ENCODE peak calls at places on chromosomes 7 and 10, in ten cellular contexts. H is Right ventricle myocardium inferior; S is choroid plexus epithelial cell; Y is IMR-90; G is body of pancreas; D is EH; E is activated CD4-positive, alpha-beta T cell treated with anti-CD3 and anti-CD28 coated beads, Interleukin-2, amount 50 U/mL, for 4 hours; R is WTC11; F is activated naive CD4-positive, alpha-beta T cell; O is LoVo. C is an unnamed sample.

GRCh38 chr7:81187768-81188167 is 268.9 kb upstream of the SEMA3C start:
- DNase-seq in H (no peak), S (no peak), Y (no peak), G (no peak), D (no peak), E (no peak), R (no peak), F (no peak), O (no peak), C (no peak)

GRCh38 chr10:49297818-49298665 is 928 bp upstream of the C10orf71 start:
- DNase-seq in H (no peak), S (no peak), Y (no peak), G (no peak), D (no peak), E (no peak), R (no peak), F (no peak), O (no peak), C (no peak)

GRCh38 chr7:132745510-132745909 is 169.2 kb upstream of the PLXNA4 start:
- DNase-seq in H (no peak), S (no peak), Y (no peak), G (no peak), D (no peak), E (no peak), R (no peak), F (no peak), O (no peak), C (no peak)

GRCh38 chr10:112775892-112776679 is 174.0 kb upstream of the TCF7L2 start:
- DNase-seq in H (no peak), S (no peak), Y (no peak), G (no peak), D (no peak), E (no peak), R (no peak), F (no peak), O (no peak), C (no peak)

GRCh38 chr10:4384254-4384653 is 441.8 kb upstream of the AKR1E2 start:
- DNase-seq in H (no peak), S (peak), Y (peak), G (no peak), D (peak), E (no peak), R (no peak), F (no peak), O (no peak), C (no peak)

GRCh38 chr10:116796910-116797513 is 52.3 kb upstream of the ENO4 start:
- DNase-seq in H (no peak), S (peak), Y (peak), G (peak), D (peak), E (peak), R (peak), F (peak), O (peak), C (peak)

GRCh38 chr7:47786557-47787248 is 161.6 kb downstream of the PKD1L1 start:
- DNase-seq in H (no peak), S (peak), Y (peak), G (peak), D (peak), E (no peak), R (peak), F (no peak), O (peak), C (no peak)

GRCh38 chr7:70589010-70589409 is 542.9 kb upstream of the GALNT17 start:
- DNase-seq in H (no peak), S (no peak), Y (no peak), G (no peak), D (no peak), E (no peak), R (no peak), F (no peak), O (no peak), C (no peak)

GRCh38 chr10:70317943-70318318 is 34.1 kb upstream of the NPFFR1 start:
- DNase-seq in H (no peak), S (no peak), Y (no peak), G (no peak), D (no peak), E (no peak), R (no peak), F (no peak), O (no peak), C (no peak)

GRCh38 chr7:11177793-11178192 is 204.1 kb downstream of the PHF14 start:
- DNase-seq in H (no peak), S (peak), Y (peak), G (no peak), D (peak), E (no peak), R (no peak), F (no peak), O (no peak), C (no peak)

GRCh38 chr10:77510294-77510693 is 127.3 kb downstream of the KCNMA1 start:
- DNase-seq in H (no peak), S (no peak), Y (no peak), G (no peak), D (no peak), E (no peak), R (no peak), F (no peak), O (no peak), C (no peak)

GRCh38 chr10:36597921-36598320 is 527.5 kb upstream of the ANKRD30A start:
- DNase-seq in H (no peak), S (no peak), Y (no peak), G (no peak), D (no peak), E (no peak), R (no peak), F (no peak), O (no peak), C (no peak)

GRCh38 chr10:70232155-70232858 is 922 bp downstream of the PPA1 start:
- DNase-seq in H (peak), S (peak), Y (peak), G (peak), D (peak), E (peak), R (no peak), F (no peak), O (peak), C (peak)

GRCh38 chr10:21048086-21048485 is 151.0 kb upstream of the NEBL start:
- DNase-seq in H (no peak), S (peak), Y (no peak), G (no peak), D (no peak), E (no peak), R (no peak), F (no peak), O (no peak), C (no peak)

GRCh38 chr10:13567030-13567429 is 19.7 kb upstream of the PRPF18 start:
- DNase-seq in H (no peak), S (peak), Y (no peak), G (peak), D (no peak), E (no peak), R (no peak), F (no peak), O (no peak), C (no peak)

GRCh38 chr10:121405549-121405948 is 192.7 kb downstream of the FGFR2 start:
- DNase-seq in H (no peak), S (no peak), Y (no peak), G (no peak), D (no peak), E (no peak), R (no peak), F (no peak), O (no peak), C (no peak)

GRCh38 chr7:115359119-115359518 is 437.2 kb downstream of the MDFIC start:
- DNase-seq in H (no peak), S (no peak), Y (no peak), G (no peak), D (no peak), E (no peak), R (no peak), F (no peak), O (no peak), C (no peak)

GRCh38 chr7:104328970-104329825 is 795 bp downstream of the LHFPL3 start:
- DNase-seq in H (no peak), S (peak), Y (no peak), G (no peak), D (no peak), E (no peak), R (peak), F (no peak), O (no peak), C (peak)

GRCh38 chr7:23765943-23766342 is 55.9 kb downstream of the STK31 start:
- DNase-seq in H (no peak), S (no peak), Y (no peak), G (no peak), D (no peak), E (no peak), R (no peak), F (no peak), O (no peak), C (no peak)

GRCh38 chr10:34585422-34586115 is 229.5 kb downstream of the PARD3 start:
- DNase-seq in H (no peak), S (peak), Y (no peak), G (no peak), D (no peak), E (no peak), R (no peak), F (no peak), O (no peak), C (no peak)

GRCh38 chr10:22344204-22344603 is 1.1 kb upstream of the SPAG6 start:
- DNase-seq in H (no peak), S (no peak), Y (no peak), G (no peak), D (no peak), E (no peak), R (no peak), F (no peak), O (no peak), C (no peak)

GRCh38 chr7:56083150-56083785 is 9.5 kb downstream of the PHKG1 start:
- DNase-seq in H (peak), S (peak), Y (no peak), G (peak), D (no peak), E (no peak), R (no peak), F (no peak), O (no peak), C (no peak)

GRCh38 chr7:45015313-45015712 is 15.3 kb downstream of the CCM2 start:
- DNase-seq in H (no peak), S (no peak), Y (no peak), G (no peak), D (no peak), E (no peak), R (no peak), F (no peak), O (no peak), C (no peak)

GRCh38 chr7:157925383-157925875 is 588.6 kb downstream of the DNAJB6 start:
- DNase-seq in H (no peak), S (no peak), Y (no peak), G (no peak), D (no peak), E (no peak), R (no peak), F (no peak), O (no peak), C (no peak)

GRCh38 chr10:129411772-129412171 is 55.3 kb upstream of the MGMT start:
- DNase-seq in H (no peak), S (no peak), Y (no peak), G (no peak), D (no peak), E (no peak), R (no peak), F (no peak), O (no peak), C (no peak)

GRCh38 chr7:132455306-132455705 is 121.0 kb downstream of the PLXNA4 start:
- DNase-seq in H (no peak), S (no peak), Y (no peak), G (no peak), D (no peak), E (no peak), R (no peak), F (peak), O (no peak), C (peak)

GRCh38 chr7:116772423-116772852 is 89.9 kb upstream of the CAPZA2 start:
- DNase-seq in H (no peak), S (peak), Y (peak), G (no peak), D (peak), E (no peak), R (no peak), F (no peak), O (peak), C (no peak)

GRCh38 chr10:111511751-111512150 is 434.9 kb downstream of the ADRA2A start:
- DNase-seq in H (no peak), S (no peak), Y (no peak), G (no peak), D (no peak), E (no peak), R (no peak), F (no peak), O (no peak), C (no peak)

GRCh38 chr7:14754631-14755030 is 147.9 kb downstream of the DGKB start:
- DNase-seq in H (no peak), S (peak), Y (peak), G (no peak), D (peak), E (no peak), R (no peak), F (no peak), O (no peak), C (no peak)